ENCODE peak calls at places on chromosomes 12 and 14, in ten cellular contexts. U, E, J, V, G, X, F, I, M and K are unnamed samples.

GRCh38 chr12:109385339-109386078 is 37.8 kb downstream of the MYO1H start:
- DNase-seq in M (no peak), E (peak), J (no peak), X (no peak), U (no peak), I (peak), G (peak), F (peak), V (no peak), K (peak)

GRCh38 chr14:72961579-72962335 is 35.5 kb downstream of the DCAF4 start:
- DNase-seq in E (no peak), G (no peak), X (no peak), V (no peak), I (no peak), U (no peak), J (no peak), M (no peak), F (peak), K (no peak)

GRCh38 chr14:65926935-65927700 is 514.6 kb downstream of the FUT8 start:
- DNase-seq in E (no peak), V (no peak), I (no peak), M (no peak), U (no peak), G (no peak), X (no peak), J (no peak), F (no peak), K (no peak)

GRCh38 chr12:63090716-63091115 is 60.3 kb downstream of the AVPR1A start:
- DNase-seq in E (no peak), I (no peak), M (no peak), F (no peak), J (peak), G (no peak), X (no peak), V (no peak), U (no peak), K (no peak)

GRCh38 chr12:3202734-3203446 is 125.7 kb downstream of the TSPAN9 start:
- DNase-seq in G (no peak), V (no peak), M (no peak), F (peak), X (peak), U (peak), E (peak), J (peak), I (peak), K (peak)

GRCh38 chr12:11771895-11772502 is 122.5 kb downstream of the ETV6 start:
- DNase-seq in I (no peak), E (no peak), G (peak), F (peak), V (no peak), U (no peak), M (no peak), J (no peak), X (no peak), K (no peak)

GRCh38 chr12:113050808-113051207 is 5.7 kb upstream of the DTX1 start:
- DNase-seq in M (no peak), E (peak), I (no peak), G (no peak), U (no peak), X (no peak), V (no peak), J (no peak), F (no peak), K (no peak)

GRCh38 chr12:24431872-24432271 is 482.4 kb upstream of the SOX5 start:
- DNase-seq in F (no peak), U (no peak), M (no peak), X (no peak), E (no peak), I (no peak), J (no peak), G (no peak), V (no peak), K (no peak)

GRCh38 chr12:6688543-6688999 is 604 bp downstream of the ZNF384 start:
- DNase-seq in F (no peak), U (no peak), G (peak), I (no peak), E (no peak), J (peak), X (peak), V (peak), M (no peak), K (peak)

DNA sequence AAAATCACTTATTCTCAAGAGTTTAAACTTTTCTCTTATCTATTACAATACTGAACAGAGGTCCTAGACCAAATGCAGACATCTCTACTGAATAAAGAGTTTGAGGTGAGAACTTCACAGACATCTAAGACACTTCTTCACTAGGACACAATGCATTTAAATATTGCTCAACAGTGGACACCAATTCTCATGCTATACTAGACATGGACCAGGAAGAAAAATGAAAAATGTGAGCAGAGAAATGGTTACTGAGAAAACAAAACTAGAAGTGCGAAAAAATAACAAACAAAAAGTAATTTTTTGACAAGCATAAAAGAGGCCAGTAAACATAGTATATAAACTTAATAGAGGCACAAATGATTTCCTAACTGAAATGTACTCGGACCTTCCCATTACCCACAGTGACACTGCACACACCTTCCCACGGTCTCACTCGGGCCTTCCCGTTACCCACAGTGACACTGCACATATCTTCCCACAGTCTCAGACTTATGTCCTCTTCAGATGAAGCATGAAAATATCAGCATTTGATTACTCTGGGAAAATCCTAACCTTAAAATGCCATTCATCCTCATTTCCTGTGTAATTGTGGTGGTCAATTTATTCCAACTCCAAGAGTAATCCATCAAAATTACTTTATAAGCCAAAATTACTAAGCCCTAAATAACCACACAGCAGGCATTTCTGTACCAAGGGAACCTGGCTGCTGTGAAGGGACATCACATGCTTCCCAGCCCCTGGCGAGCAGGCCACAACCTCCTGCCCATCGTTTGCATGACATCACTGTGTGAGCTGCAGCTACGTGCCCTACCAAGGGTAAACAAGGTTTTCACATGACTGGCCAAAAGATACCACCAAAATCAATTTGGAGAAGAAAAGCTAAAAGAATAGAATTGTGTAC is 6.4 kb downstream of the SLC15A4 start:
- DNase-seq in V (no peak), I (peak), F (peak), U (no peak), E (peak), G (peak), X (no peak), J (peak), M (peak), K (no peak)
- TF ChIP-seq CTCF in V (no peak), I (no peak), F (no peak), U (no peak), E (no peak), G (no peak), X (no peak), J (no peak), M (no peak), K (no peak)

DNA sequence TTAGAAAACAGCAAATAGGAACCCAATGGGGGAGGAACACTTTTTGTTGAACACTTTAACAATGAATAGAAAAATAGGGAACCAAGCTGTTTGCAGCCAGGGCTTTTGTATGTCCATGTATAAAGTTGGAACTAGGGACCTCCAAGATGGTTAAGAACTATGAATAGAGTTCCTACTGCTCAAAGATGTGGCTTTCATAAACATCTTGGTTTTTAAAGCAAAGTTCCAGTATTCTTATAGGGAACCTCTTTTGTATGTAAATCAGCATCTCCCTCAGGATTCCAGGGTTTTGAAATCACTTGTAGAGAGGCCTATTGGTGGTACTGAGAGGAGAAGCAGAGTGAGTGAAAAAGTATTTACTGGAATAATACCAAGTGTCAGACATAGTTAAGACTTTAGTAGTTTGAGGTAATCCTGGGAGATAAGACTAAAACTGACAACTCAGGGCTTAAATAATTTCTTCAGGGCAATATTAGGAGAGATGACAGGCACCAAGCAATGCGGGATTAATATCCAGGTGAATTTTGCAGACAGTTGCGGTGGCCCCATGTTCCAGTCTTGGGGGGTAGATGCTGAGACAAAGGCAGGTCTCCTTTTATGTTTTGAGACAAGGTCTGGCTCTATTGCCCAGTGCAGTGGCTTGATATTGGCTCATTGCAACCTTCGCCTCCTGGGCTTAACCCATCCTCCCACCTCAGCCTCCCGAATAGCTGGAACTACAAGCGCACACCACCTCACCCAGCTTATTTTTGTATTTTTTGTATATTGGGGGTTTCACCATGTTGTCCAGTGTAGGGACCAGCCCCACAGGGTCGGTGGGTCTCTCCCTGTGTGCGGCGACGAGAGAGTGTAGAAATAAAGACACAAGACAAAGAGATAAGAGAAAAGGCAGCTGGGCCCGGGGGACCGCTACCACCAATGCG is 10.4 kb upstream of the EID3 start:
- DNase-seq in F (no peak), V (no peak), M (no peak), I (peak), E (no peak), G (no peak), J (no peak), X (no peak), U (no peak), K (no peak)
- TF ChIP-seq CTCF in F (no peak), V (no peak), M (no peak), I (no peak), E (no peak), G (no peak), J (no peak), X (no peak), U (no peak), K (no peak)

DNA sequence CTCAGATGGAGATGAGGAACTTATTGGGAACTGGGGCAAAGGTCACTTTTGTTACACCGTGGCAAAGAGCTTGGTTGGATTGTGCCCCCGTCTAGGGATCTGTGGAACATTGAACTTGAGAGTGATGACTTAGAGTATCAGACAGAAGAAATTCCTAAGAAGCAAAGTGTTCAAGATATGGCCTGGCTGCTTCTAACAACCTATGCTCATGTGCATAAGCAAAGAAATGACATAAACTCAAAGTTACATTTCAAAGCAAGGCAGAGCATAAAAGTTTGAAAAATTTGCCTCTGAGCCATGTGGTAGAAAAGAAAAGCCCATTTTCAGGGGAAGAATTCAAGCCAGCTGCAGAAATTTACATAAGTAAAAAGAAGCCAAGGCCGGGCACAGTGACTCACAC is 21.5 kb upstream of the RAP1B start:
- DNase-seq in U (no peak), I (no peak), M (no peak), G (no peak), E (no peak), X (no peak), V (no peak), F (no peak), J (no peak), K (no peak)
- TF ChIP-seq CTCF in U (no peak), I (no peak), M (no peak), G (no peak), E (no peak), X (no peak), V (no peak), F (no peak), J (no peak), K (no peak)

DNA sequence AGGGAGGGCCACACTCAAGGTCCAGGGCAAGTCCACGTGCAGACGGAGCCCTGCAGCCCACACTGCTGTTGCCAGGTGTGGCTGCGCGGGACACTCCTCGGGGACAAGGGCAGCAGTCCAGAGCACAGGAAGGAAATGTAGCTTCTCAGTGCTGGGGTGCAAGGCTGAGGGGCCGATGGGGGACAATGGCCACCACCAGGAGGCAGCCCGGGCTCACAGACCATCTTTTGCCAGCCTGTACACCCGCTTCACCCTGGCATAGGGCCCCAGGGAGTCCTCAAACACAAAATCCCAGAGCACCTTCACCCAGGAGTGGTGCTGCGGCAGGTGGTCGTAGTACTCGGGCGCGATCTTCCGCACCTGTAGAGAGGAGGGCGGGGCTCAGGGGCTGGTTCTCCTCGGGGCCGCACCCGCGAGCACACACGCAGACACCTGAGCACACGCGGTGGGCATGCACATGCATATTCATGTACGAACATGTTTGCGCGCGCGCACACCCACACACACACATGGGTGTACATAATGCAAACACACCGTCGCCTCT is 12.8 kb downstream of the DEGS2 start:
- DNase-seq in M (no peak), X (peak), I (no peak), F (no peak), G (no peak), V (no peak), J (no peak), E (no peak), U (no peak), K (no peak)
- TF ChIP-seq CTCF in M (no peak), X (peak), I (no peak), F (no peak), G (peak), V (no peak), J (no peak), E (peak), U (no peak), K (no peak)

DNA sequence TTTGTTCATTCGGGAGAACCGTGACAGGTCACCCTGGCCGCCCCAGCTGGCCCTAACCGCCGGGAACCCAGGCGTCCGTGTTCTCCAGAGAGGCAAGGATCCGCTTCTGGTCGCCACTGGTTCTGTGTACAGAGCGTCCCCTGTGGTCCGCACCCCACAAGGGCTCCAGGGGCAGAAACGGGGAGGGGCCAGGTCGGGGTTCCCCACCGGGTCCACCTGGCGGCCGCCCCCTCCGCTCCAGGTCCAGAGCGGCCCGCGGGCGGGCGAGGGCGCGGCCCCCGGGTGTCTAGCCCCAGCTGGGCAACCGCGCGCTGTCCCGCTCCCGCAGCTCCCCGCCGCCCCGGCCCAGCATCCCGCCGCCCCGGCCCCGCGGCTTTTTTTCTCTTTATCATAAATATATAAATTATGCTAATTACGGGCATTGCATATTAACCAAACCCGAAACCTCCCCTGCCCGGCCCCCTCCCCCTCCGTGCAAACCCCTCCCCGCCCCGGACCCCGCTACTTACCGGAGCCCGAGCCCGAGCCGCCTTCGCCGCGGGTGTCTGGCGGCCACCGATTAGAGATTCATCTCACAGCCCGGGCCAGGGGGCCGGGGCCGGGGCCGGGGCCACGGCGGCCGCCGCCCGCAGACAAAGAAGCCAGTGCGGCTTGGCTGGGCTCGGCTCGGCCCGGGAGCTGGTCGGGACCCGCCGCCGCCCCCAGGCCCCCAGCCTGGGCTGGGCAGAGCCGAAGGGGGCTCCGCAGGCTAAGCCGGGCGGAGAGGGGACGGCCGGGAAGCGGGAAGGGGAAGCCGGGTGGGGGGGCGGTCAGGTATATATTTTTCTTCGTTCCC is 512 bp downstream of the POU6F1 start:
- DNase-seq in M (peak), J (peak), E (peak), I (peak), G (peak), X (peak), V (peak), U (peak), F (no peak), K (peak)
- TF ChIP-seq CTCF in M (no peak), J (no peak), E (peak), I (no peak), G (peak), X (peak), V (peak), U (no peak), F (no peak), K (peak)

DNA sequence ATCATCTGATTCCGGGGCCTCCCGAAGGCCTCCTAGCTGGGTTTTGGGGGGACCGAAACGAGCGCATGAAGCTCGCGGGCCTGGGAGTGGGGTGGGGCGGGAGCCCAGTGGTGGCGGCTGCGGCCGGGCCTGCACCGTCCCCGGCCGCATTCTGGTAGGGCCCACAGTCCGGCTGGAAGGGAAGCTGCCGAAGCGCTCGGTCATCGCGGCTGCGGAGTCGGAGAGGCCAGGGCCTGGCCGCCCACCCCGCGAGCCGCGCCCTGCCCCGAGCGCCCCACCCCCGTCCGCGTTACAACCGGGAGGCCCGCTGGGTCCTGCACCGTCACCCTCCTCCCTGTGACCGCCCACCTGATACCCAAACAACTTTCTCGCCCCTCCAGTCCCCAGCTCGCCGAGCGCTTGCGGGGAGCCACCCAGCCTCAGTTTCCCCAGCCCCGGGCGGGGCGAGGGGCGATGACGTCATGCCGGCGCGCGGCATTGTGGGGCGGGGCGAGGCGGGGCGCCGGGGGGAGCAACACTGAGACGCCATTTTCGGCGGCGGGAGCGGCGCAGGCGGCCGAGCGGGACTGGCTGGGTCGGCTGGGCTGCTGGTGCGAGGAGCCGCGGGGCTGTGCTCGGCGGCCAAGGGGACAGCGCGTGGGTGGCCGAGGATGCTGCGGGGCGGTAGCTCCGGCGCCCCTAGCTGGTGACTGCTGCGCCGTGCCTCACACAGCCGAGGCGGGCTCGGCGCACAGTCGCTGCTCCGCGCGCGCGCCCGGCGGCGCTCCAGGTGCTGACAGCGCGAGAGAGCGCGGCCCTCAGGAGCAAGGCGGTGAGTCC is at the start of gene KLC1:
- DNase-seq in E (peak), V (peak), J (peak), I (peak), U (peak), X (peak), G (no peak), F (peak), M (peak), K (peak)
- TF ChIP-seq CTCF in E (no peak), V (peak), J (peak), I (no peak), U (no peak), X (no peak), G (no peak), F (no peak), M (no peak), K (no peak)

DNA sequence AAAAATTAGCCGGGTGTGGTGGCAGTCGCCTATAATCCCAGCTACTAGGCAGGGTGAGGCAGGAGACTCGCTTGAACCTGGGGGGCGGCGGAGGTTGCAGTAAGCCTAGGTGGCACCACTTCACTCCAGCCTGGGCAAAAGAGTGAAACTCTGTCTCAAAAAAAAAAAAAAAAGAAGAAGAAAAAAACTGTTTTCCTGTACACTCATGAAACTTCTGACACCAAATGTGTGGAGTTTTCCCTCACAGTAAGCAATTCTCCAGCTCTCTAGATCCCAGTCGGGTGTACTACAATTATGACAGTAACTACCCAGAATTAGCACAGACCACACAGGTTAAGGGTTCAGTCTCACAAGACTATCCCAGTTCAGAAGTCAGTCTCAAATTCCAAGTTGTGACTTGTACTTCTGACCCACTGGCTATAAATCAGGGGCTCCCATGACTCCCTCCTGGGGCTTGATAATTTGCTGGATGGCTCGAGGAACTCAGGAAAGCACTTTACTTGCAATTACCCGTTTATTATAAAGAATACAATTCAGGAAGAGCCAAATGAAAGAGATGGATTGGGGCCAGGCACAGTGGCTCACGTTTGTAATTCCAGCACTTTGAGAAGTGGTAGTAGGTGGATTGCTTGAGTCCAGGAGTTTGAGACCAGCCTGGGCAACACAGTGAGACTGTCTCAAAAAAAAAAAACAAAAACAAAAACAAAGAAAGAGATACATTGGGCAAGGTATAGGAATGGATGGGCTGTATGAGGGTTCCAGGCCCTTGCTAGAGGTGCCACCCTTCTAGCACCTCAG is 12.4 kb upstream of the ARF6 start:
- DNase-seq in E (no peak), G (no peak), I (no peak), V (no peak), J (no peak), X (no peak), U (peak), F (no peak), M (no peak), K (no peak)
- TF ChIP-seq CTCF in E (no peak), G (no peak), I (no peak), V (no peak), J (no peak), X (no peak), U (no peak), F (no peak), M (no peak), K (no peak)